ENCODE peak calls at places on chromosomes 13 and 19, in eight cellular contexts. One of them, this sample, is unnamed.
A peak's percentile ranks its signal among the peaks of the same experiment; 100 is the strongest.

GRCh38 chr13:45446181-45446580 is 18.6 kb upstream of the COG3 start:
- DNase-seq in upper lobe of right lung: no peak
- DNase-seq in esophagus squamous epithelium: no peak
- DNase-seq in cardiac muscle cell: no peak
- DNase-seq in heart left ventricle: no peak
- DNase-seq in neural progenitor cell: no peak
- DNase-seq in tibial artery: no peak
- DNase-seq in heart right ventricle: no peak
- DNase-seq in this sample: no peak

GRCh38 chr19:51026554-51026831 is at the start of gene KLK11:
- DNase-seq in upper lobe of right lung: no peak
- DNase-seq in esophagus squamous epithelium: no peak
- DNase-seq in cardiac muscle cell: no peak
- DNase-seq in heart left ventricle: no peak
- DNase-seq in neural progenitor cell: no peak
- DNase-seq in tibial artery: no peak
- DNase-seq in heart right ventricle: no peak
- DNase-seq in this sample: no peak

GRCh38 chr19:18063463-18063862 is 23.3 kb downstream of the IL12RB1 start:
- DNase-seq in upper lobe of right lung: no peak
- DNase-seq in esophagus squamous epithelium: no peak
- DNase-seq in cardiac muscle cell: no peak
- DNase-seq in heart left ventricle: no peak
- DNase-seq in neural progenitor cell: peak; percentile 48
- DNase-seq in tibial artery: no peak
- DNase-seq in heart right ventricle: no peak
- DNase-seq in this sample: no peak

GRCh38 chr19:3653865-3654513 is 27.4 kb upstream of the CACTIN start:
- DNase-seq in upper lobe of right lung: no peak
- DNase-seq in esophagus squamous epithelium: no peak
- DNase-seq in cardiac muscle cell: no peak
- DNase-seq in heart left ventricle: no peak
- DNase-seq in neural progenitor cell: peak; percentile 29
- DNase-seq in tibial artery: no peak
- DNase-seq in heart right ventricle: no peak
- DNase-seq in this sample: no peak

GRCh38 chr19:35260694-35261304 is 8.0 kb upstream of the USF2 start:
- DNase-seq in upper lobe of right lung: peak; percentile 49
- DNase-seq in esophagus squamous epithelium: no peak
- DNase-seq in cardiac muscle cell: no peak
- DNase-seq in heart left ventricle: peak; percentile 39
- DNase-seq in neural progenitor cell: no peak
- DNase-seq in tibial artery: peak; percentile 58
- DNase-seq in heart right ventricle: no peak
- DNase-seq in this sample: no peak

GRCh38 chr19:30228113-30228725 is 144.0 kb upstream of the ZNF536 start:
- DNase-seq in upper lobe of right lung: no peak
- DNase-seq in esophagus squamous epithelium: no peak
- DNase-seq in cardiac muscle cell: no peak
- DNase-seq in heart left ventricle: no peak
- DNase-seq in neural progenitor cell: peak; percentile 58
- DNase-seq in tibial artery: no peak
- DNase-seq in heart right ventricle: no peak
- DNase-seq in this sample: no peak

GRCh38 chr13:39417643-39418042 is 185.3 kb downstream of the LHFPL6 start:
- DNase-seq in upper lobe of right lung: no peak
- DNase-seq in esophagus squamous epithelium: no peak
- DNase-seq in cardiac muscle cell: peak; percentile 71
- DNase-seq in heart left ventricle: peak; percentile 51
- DNase-seq in neural progenitor cell: peak; percentile 49
- DNase-seq in tibial artery: no peak
- DNase-seq in heart right ventricle: no peak
- DNase-seq in this sample: no peak

GRCh38 chr13:64248371-64249065 is 2832.9 kb upstream of the PCDH20 start:
- DNase-seq in upper lobe of right lung: no peak
- DNase-seq in esophagus squamous epithelium: no peak
- DNase-seq in cardiac muscle cell: peak; percentile 6
- DNase-seq in heart left ventricle: no peak
- DNase-seq in neural progenitor cell: no peak
- DNase-seq in tibial artery: no peak
- DNase-seq in heart right ventricle: no peak
- DNase-seq in this sample: no peak

GRCh38 chr13:49308104-49308875 is 60.6 kb downstream of the CDADC1 start:
- DNase-seq in upper lobe of right lung: peak; percentile 78
- DNase-seq in esophagus squamous epithelium: no peak
- DNase-seq in cardiac muscle cell: peak; percentile 81
- DNase-seq in heart left ventricle: peak; percentile 81
- DNase-seq in neural progenitor cell: no peak
- DNase-seq in tibial artery: peak; percentile 96
- DNase-seq in heart right ventricle: peak; percentile 71
- DNase-seq in this sample: peak; percentile 73

GRCh38 chr13:84896128-84896527 is 903.1 kb downstream of the SLITRK6 start:
- DNase-seq in upper lobe of right lung: no peak
- DNase-seq in esophagus squamous epithelium: no peak
- DNase-seq in cardiac muscle cell: peak; percentile 76
- DNase-seq in heart left ventricle: no peak
- DNase-seq in neural progenitor cell: peak; percentile 52
- DNase-seq in tibial artery: no peak
- DNase-seq in heart right ventricle: no peak
- DNase-seq in this sample: no peak

GRCh38 chr13:65964672-65965071 is 1265.5 kb downstream of the PCDH9 start:
- DNase-seq in upper lobe of right lung: no peak
- DNase-seq in esophagus squamous epithelium: no peak
- DNase-seq in cardiac muscle cell: no peak
- DNase-seq in heart left ventricle: no peak
- DNase-seq in neural progenitor cell: no peak
- DNase-seq in tibial artery: no peak
- DNase-seq in heart right ventricle: no peak
- DNase-seq in this sample: no peak

GRCh38 chr13:65965496-65965895 is 1264.6 kb downstream of the PCDH9 start:
- DNase-seq in upper lobe of right lung: no peak
- DNase-seq in esophagus squamous epithelium: no peak
- DNase-seq in cardiac muscle cell: peak; percentile 55
- DNase-seq in heart left ventricle: no peak
- DNase-seq in neural progenitor cell: no peak
- DNase-seq in tibial artery: no peak
- DNase-seq in heart right ventricle: no peak
- DNase-seq in this sample: no peak

GRCh38 chr13:65971541-65971940 is 1258.6 kb downstream of the PCDH9 start:
- DNase-seq in upper lobe of right lung: no peak
- DNase-seq in esophagus squamous epithelium: no peak
- DNase-seq in cardiac muscle cell: no peak
- DNase-seq in heart left ventricle: no peak
- DNase-seq in neural progenitor cell: peak; percentile 38
- DNase-seq in tibial artery: no peak
- DNase-seq in heart right ventricle: no peak
- DNase-seq in this sample: no peak

GRCh38 chr13:65966991-65967451 is 1263.1 kb downstream of the PCDH9 start:
- DNase-seq in upper lobe of right lung: no peak
- DNase-seq in esophagus squamous epithelium: no peak
- DNase-seq in cardiac muscle cell: peak; percentile 59
- DNase-seq in heart left ventricle: no peak
- DNase-seq in neural progenitor cell: peak; percentile 53
- DNase-seq in tibial artery: no peak
- DNase-seq in heart right ventricle: no peak
- DNase-seq in this sample: no peak
- TF ChIP-seq CTCF in upper lobe of right lung: no peak
- TF ChIP-seq CTCF in esophagus squamous epithelium: no peak
- TF ChIP-seq CTCF in cardiac muscle cell: peak; percentile 46
- TF ChIP-seq CTCF in heart left ventricle: no peak
- TF ChIP-seq CTCF in neural progenitor cell: peak; percentile 61
- TF ChIP-seq CTCF in tibial artery: no peak
- TF ChIP-seq CTCF in heart right ventricle: peak; percentile 21
- TF ChIP-seq CTCF in this sample: no peak

GRCh38 chr19:41886761-41887710 is 4.1 kb downstream of the ARHGEF1 start:
- DNase-seq in upper lobe of right lung: no peak
- DNase-seq in esophagus squamous epithelium: no peak
- DNase-seq in cardiac muscle cell: no peak
- DNase-seq in heart left ventricle: no peak
- DNase-seq in neural progenitor cell: no peak
- DNase-seq in tibial artery: no peak
- DNase-seq in heart right ventricle: no peak
- DNase-seq in this sample: no peak

GRCh38 chr19:41882568-41883462 is at the start of gene ARHGEF1:
- DNase-seq in upper lobe of right lung: peak; percentile 92
- DNase-seq in esophagus squamous epithelium: no peak
- DNase-seq in cardiac muscle cell: peak; percentile 40
- DNase-seq in heart left ventricle: peak; percentile 88
- DNase-seq in neural progenitor cell: peak; percentile 61
- DNase-seq in tibial artery: peak; percentile 74
- DNase-seq in heart right ventricle: peak; percentile 79
- DNase-seq in this sample: no peak

GRCh38 chr19:41880329-41880708 is 2.7 kb upstream of the ARHGEF1 start:
- DNase-seq in upper lobe of right lung: no peak
- DNase-seq in esophagus squamous epithelium: no peak
- DNase-seq in cardiac muscle cell: no peak
- DNase-seq in heart left ventricle: no peak
- DNase-seq in neural progenitor cell: no peak
- DNase-seq in tibial artery: no peak
- DNase-seq in heart right ventricle: no peak
- DNase-seq in this sample: no peak

GRCh38 chr19:41883821-41884733 is 1.1 kb downstream of the ARHGEF1 start:
- DNase-seq in upper lobe of right lung: peak; percentile 98
- DNase-seq in esophagus squamous epithelium: peak; percentile 75
- DNase-seq in cardiac muscle cell: peak; percentile 98
- DNase-seq in heart left ventricle: peak; percentile 98
- DNase-seq in neural progenitor cell: peak; percentile 99
- DNase-seq in tibial artery: peak; percentile 97
- DNase-seq in heart right ventricle: peak; percentile 95
- DNase-seq in this sample: peak; percentile 67

DNA sequence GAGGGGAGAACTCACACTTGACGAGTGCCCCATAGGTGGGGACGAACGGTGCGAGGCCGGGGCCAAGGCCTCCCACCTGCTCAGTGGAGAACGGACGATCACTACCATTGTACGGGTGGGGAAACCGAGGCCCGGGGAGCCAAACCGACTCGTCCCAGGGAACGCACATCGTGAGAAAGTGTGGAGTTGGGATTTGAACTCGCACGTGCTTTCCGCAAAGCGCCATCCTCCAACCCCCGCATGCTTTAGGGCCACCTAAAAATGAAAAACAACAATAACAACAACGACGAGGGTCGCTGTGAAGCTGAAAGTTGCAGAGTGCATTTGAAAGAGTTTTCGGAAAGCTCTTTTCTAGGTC is 458 bp downstream of the ARHGEF1 start:
- DNase-seq in upper lobe of right lung: no peak
- DNase-seq in esophagus squamous epithelium: no peak
- DNase-seq in cardiac muscle cell: no peak
- DNase-seq in heart left ventricle: no peak
- DNase-seq in neural progenitor cell: peak; percentile 19
- DNase-seq in tibial artery: no peak
- DNase-seq in heart right ventricle: no peak
- DNase-seq in this sample: no peak
- H3K4me3 ChIP-seq in upper lobe of right lung: peak overlapping the region; percentile 99
- H3K4me3 ChIP-seq in esophagus squamous epithelium: peak overlapping the region; percentile 85
- H3K4me3 ChIP-seq in cardiac muscle cell: peak overlapping the region; percentile 46
- H3K4me3 ChIP-seq in heart left ventricle: peak overlapping the region; percentile 97
- H3K4me3 ChIP-seq in neural progenitor cell: peak overlapping the region; percentile 92
- H3K4me3 ChIP-seq in tibial artery: peak overlapping the region; percentile 86
- H3K4me3 ChIP-seq in heart right ventricle: peak overlapping the region; percentile 99
- H3K4me3 ChIP-seq in this sample: peak overlapping the region; percentile 100

GRCh38 chr19:57712222-57712621 is 3.2 kb upstream of the ZNF154 start:
- DNase-seq in upper lobe of right lung: no peak
- DNase-seq in esophagus squamous epithelium: no peak
- DNase-seq in cardiac muscle cell: no peak
- DNase-seq in heart left ventricle: no peak
- DNase-seq in neural progenitor cell: no peak
- DNase-seq in tibial artery: no peak
- DNase-seq in heart right ventricle: no peak
- DNase-seq in this sample: no peak
- H3K9me3 ChIP-seq in upper lobe of right lung: peaks cover 13% of the 10 kb centered on the region
- H3K9me3 ChIP-seq in esophagus squamous epithelium: peaks cover 38% of the 10 kb centered on the region
- H3K9me3 ChIP-seq in cardiac muscle cell: no peaks in the 10 kb centered on the region
- H3K9me3 ChIP-seq in heart left ventricle: no peaks in the 10 kb centered on the region
- H3K9me3 ChIP-seq in neural progenitor cell: no peaks in the 10 kb centered on the region
- H3K9me3 ChIP-seq in tibial artery: peaks cover 7% of the 10 kb centered on the region
- H3K9me3 ChIP-seq in heart right ventricle: peaks cover 41% of the 10 kb centered on the region
- H3K9me3 ChIP-seq in this sample: peaks cover 55% of the 10 kb centered on the region

GRCh38 chr13:67232384-67232783 is 2.2 kb upstream of the PCDH9 start:
- DNase-seq in upper lobe of right lung: no peak
- DNase-seq in esophagus squamous epithelium: no peak
- DNase-seq in cardiac muscle cell: no peak
- DNase-seq in heart left ventricle: no peak
- DNase-seq in neural progenitor cell: no peak
- DNase-seq in tibial artery: no peak
- DNase-seq in heart right ventricle: no peak
- DNase-seq in this sample: no peak

GRCh38 chr13:67235265-67235664 is 5.1 kb upstream of the PCDH9 start:
- DNase-seq in upper lobe of right lung: no peak
- DNase-seq in esophagus squamous epithelium: no peak
- DNase-seq in cardiac muscle cell: no peak
- DNase-seq in heart left ventricle: no peak
- DNase-seq in neural progenitor cell: no peak
- DNase-seq in tibial artery: no peak
- DNase-seq in heart right ventricle: no peak
- DNase-seq in this sample: no peak

GRCh38 chr13:67238861-67239260 is 8.7 kb upstream of the PCDH9 start:
- DNase-seq in upper lobe of right lung: no peak
- DNase-seq in esophagus squamous epithelium: no peak
- DNase-seq in cardiac muscle cell: no peak
- DNase-seq in heart left ventricle: no peak
- DNase-seq in neural progenitor cell: no peak
- DNase-seq in tibial artery: no peak
- DNase-seq in heart right ventricle: no peak
- DNase-seq in this sample: no peak

DNA sequence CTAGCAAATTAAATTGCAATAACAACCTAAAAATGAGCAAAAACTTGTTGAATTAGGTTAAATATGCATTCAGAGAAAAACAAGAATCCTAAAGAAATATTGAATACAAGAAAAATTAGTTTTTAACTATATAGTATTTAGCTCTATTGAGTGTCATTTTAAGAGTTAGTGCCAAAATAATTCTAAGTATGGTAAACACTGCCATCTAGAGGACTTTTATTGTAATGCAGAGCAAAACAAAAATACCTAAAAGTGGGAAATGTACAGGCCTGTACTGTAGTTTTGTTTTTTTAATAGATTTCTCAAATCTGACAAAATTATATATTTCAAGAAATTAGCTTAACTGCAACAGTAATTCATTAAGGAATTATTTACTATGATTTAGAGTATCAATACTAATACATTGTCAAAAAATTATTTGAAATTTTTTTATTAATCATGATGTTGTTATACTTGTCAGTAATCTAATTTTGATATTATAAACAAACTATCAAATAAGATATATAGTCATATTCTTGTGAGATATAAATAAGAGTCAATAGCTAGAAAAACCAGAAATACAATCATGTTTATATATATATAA is 8.2 kb upstream of the PCDH9 start:
- DNase-seq in upper lobe of right lung: no peak
- DNase-seq in esophagus squamous epithelium: no peak
- DNase-seq in cardiac muscle cell: peak; percentile 55
- DNase-seq in heart left ventricle: no peak
- DNase-seq in neural progenitor cell: no peak
- DNase-seq in tibial artery: no peak
- DNase-seq in heart right ventricle: no peak
- DNase-seq in this sample: no peak
- TF ChIP-seq CTCF in upper lobe of right lung: peak; percentile 90
- TF ChIP-seq CTCF in esophagus squamous epithelium: peak; percentile 49
- TF ChIP-seq CTCF in cardiac muscle cell: peak; percentile 60
- TF ChIP-seq CTCF in heart left ventricle: peak; percentile 72
- TF ChIP-seq CTCF in neural progenitor cell: peak; percentile 81
- TF ChIP-seq CTCF in tibial artery: peak; percentile 52
- TF ChIP-seq CTCF in heart right ventricle: peak; percentile 87
- TF ChIP-seq CTCF in this sample: peak; percentile 74

GRCh38 chr13:98504029-98504351 is 72.9 kb downstream of the STK24 start:
- DNase-seq in upper lobe of right lung: no peak
- DNase-seq in esophagus squamous epithelium: no peak
- DNase-seq in cardiac muscle cell: no peak
- DNase-seq in heart left ventricle: no peak
- DNase-seq in neural progenitor cell: no peak
- DNase-seq in tibial artery: no peak
- DNase-seq in heart right ventricle: no peak
- DNase-seq in this sample: no peak
- H3K4me3 ChIP-seq in upper lobe of right lung: no peak overlapping the region
- H3K4me3 ChIP-seq in esophagus squamous epithelium: no peak overlapping the region
- H3K4me3 ChIP-seq in cardiac muscle cell: no peak overlapping the region
- H3K4me3 ChIP-seq in heart left ventricle: peak overlapping the region; percentile 8
- H3K4me3 ChIP-seq in neural progenitor cell: no peak overlapping the region
- H3K4me3 ChIP-seq in tibial artery: peak overlapping the region; percentile 23
- H3K4me3 ChIP-seq in heart right ventricle: no peak overlapping the region
- H3K4me3 ChIP-seq in this sample: peak overlapping the region; percentile 46